ENCODE peak calls at places on chromosomes 13 and 19, in nine cellular contexts. X, R, F, G, D, P, H, M and B are unnamed samples.

GRCh38 chr19:16628984-16629691 is 1.1 kb upstream of the MED26 start:
- DNase-seq in X (no peak), H (no peak), G (no peak), D (no peak), M (peak), R (peak), P (peak), F (no peak), B (peak)

GRCh38 chr19:41175825-41176734 is 16.9 kb upstream of the CYP2S1 start:
- DNase-seq in X (no peak), P (no peak), R (peak), H (peak), D (no peak), M (no peak), G (no peak), F (no peak), B (peak)

GRCh38 chr13:91372813-91373420 is 25.4 kb downstream of the MIR17HG start:
- DNase-seq in M (no peak), X (no peak), H (no peak), D (no peak), F (no peak), R (no peak), P (no peak), G (no peak), B (no peak)

GRCh38 chr13:49248433-49249002 is 793 bp downstream of the CDADC1 start:
- DNase-seq in X (no peak), M (no peak), G (no peak), D (no peak), R (no peak), F (no peak), P (peak), H (no peak), B (no peak)

GRCh38 chr19:4327252-4327876 is 11.3 kb downstream of the STAP2 start:
- DNase-seq in D (peak), X (peak), R (peak), M (peak), G (peak), F (no peak), P (peak), H (no peak), B (no peak)

GRCh38 chr19:10919352-10920287 is 8.8 kb downstream of the YIPF2 start:
- DNase-seq in R (no peak), M (peak), D (no peak), H (no peak), F (no peak), G (no peak), P (no peak), X (no peak), B (peak)

GRCh38 chr19:8233370-8233769 is 24.2 kb downstream of the CERS4 start:
- DNase-seq in R (no peak), G (no peak), H (no peak), M (no peak), F (no peak), X (no peak), P (no peak), D (no peak), B (no peak)

GRCh38 chr19:48925240-48925843 is 8.2 kb upstream of the DHDH start:
- DNase-seq in H (no peak), R (no peak), P (no peak), X (no peak), G (no peak), M (no peak), D (no peak), F (peak), B (no peak)

GRCh38 chr19:6873708-6874431 is 13.5 kb upstream of the ADGRE1 start:
- DNase-seq in M (no peak), G (no peak), F (no peak), H (no peak), P (no peak), X (no peak), D (no peak), R (no peak), B (no peak)